ENCODE peak calls at places on chromosomes 7 and 10, in seven cellular contexts. One of them, this sample, is unnamed.

GRCh38 chr10:122637371-122637770 is 62.3 kb downstream of the C10orf120 start:
- DNase-seq in esophagus muscularis mucosa: no peak
- DNase-seq in GM12878: no peak
- DNase-seq in spleen: no peak
- DNase-seq in upper lobe of left lung: peak; percentile 10
- DNase-seq in HCT116: no peak
- DNase-seq in breast epithelium: peak; percentile 34
- DNase-seq in this sample: no peak

GRCh38 chr7:131803861-131804260 is 247.4 kb upstream of the PODXL start:
- DNase-seq in esophagus muscularis mucosa: no peak
- DNase-seq in GM12878: no peak
- DNase-seq in spleen: no peak
- DNase-seq in upper lobe of left lung: no peak
- DNase-seq in HCT116: no peak
- DNase-seq in breast epithelium: no peak
- DNase-seq in this sample: no peak

GRCh38 chr7:100577507-100577906 is 3.8 kb upstream of the SAP25 start:
- DNase-seq in esophagus muscularis mucosa: no peak
- DNase-seq in GM12878: no peak
- DNase-seq in spleen: peak; percentile 76
- DNase-seq in upper lobe of left lung: no peak
- DNase-seq in HCT116: no peak
- DNase-seq in breast epithelium: no peak
- DNase-seq in this sample: no peak

GRCh38 chr10:71893258-71893815 is 42.3 kb upstream of the PSAP start:
- DNase-seq in esophagus muscularis mucosa: no peak
- DNase-seq in GM12878: no peak
- DNase-seq in spleen: peak; percentile 54
- DNase-seq in upper lobe of left lung: no peak
- DNase-seq in HCT116: no peak
- DNase-seq in breast epithelium: no peak
- DNase-seq in this sample: no peak

GRCh38 chr7:92872701-92873100 is 36.3 kb upstream of the CDK6 start:
- DNase-seq in esophagus muscularis mucosa: no peak
- DNase-seq in GM12878: no peak
- DNase-seq in spleen: no peak
- DNase-seq in upper lobe of left lung: no peak
- DNase-seq in HCT116: no peak
- DNase-seq in breast epithelium: no peak
- DNase-seq in this sample: no peak

GRCh38 chr7:5872326-5872725 is 8.3 kb upstream of the OCM start:
- DNase-seq in esophagus muscularis mucosa: no peak
- DNase-seq in GM12878: no peak
- DNase-seq in spleen: no peak
- DNase-seq in upper lobe of left lung: no peak
- DNase-seq in HCT116: no peak
- DNase-seq in breast epithelium: no peak
- DNase-seq in this sample: no peak

GRCh38 chr7:106392565-106392964 is 107.8 kb upstream of the NAMPT start:
- DNase-seq in esophagus muscularis mucosa: no peak
- DNase-seq in GM12878: no peak
- DNase-seq in spleen: no peak
- DNase-seq in upper lobe of left lung: no peak
- DNase-seq in HCT116: no peak
- DNase-seq in breast epithelium: no peak
- DNase-seq in this sample: no peak

GRCh38 chr10:121813211-121813812 is 114.5 kb downstream of the ATE1 start:
- DNase-seq in esophagus muscularis mucosa: no peak
- DNase-seq in GM12878: no peak
- DNase-seq in spleen: no peak
- DNase-seq in upper lobe of left lung: no peak
- DNase-seq in HCT116: no peak
- DNase-seq in breast epithelium: no peak
- DNase-seq in this sample: no peak

GRCh38 chr10:67077376-67077775 is 151.5 kb downstream of the LRRTM3 start:
- DNase-seq in esophagus muscularis mucosa: no peak
- DNase-seq in GM12878: no peak
- DNase-seq in spleen: no peak
- DNase-seq in upper lobe of left lung: no peak
- DNase-seq in HCT116: no peak
- DNase-seq in breast epithelium: no peak
- DNase-seq in this sample: no peak

GRCh38 chr7:132915652-132916051 is 166.2 kb downstream of the CHCHD3 start:
- DNase-seq in esophagus muscularis mucosa: no peak
- DNase-seq in GM12878: no peak
- DNase-seq in spleen: no peak
- DNase-seq in upper lobe of left lung: no peak
- DNase-seq in HCT116: no peak
- DNase-seq in breast epithelium: no peak
- DNase-seq in this sample: no peak

GRCh38 chr7:143975617-143976016 is 21.0 kb downstream of the OR2F1 start:
- DNase-seq in esophagus muscularis mucosa: no peak
- DNase-seq in GM12878: no peak
- DNase-seq in spleen: no peak
- DNase-seq in upper lobe of left lung: no peak
- DNase-seq in HCT116: peak; percentile 29
- DNase-seq in breast epithelium: no peak
- DNase-seq in this sample: no peak

GRCh38 chr10:17062009-17062408 is 67.6 kb downstream of the CUBN start:
- DNase-seq in esophagus muscularis mucosa: no peak
- DNase-seq in GM12878: no peak
- DNase-seq in spleen: no peak
- DNase-seq in upper lobe of left lung: no peak
- DNase-seq in HCT116: peak; percentile 50
- DNase-seq in breast epithelium: no peak
- DNase-seq in this sample: no peak

GRCh38 chr7:105448181-105448580 is 59.5 kb upstream of the SRPK2 start:
- DNase-seq in esophagus muscularis mucosa: no peak
- DNase-seq in GM12878: peak; percentile 21
- DNase-seq in spleen: no peak
- DNase-seq in upper lobe of left lung: no peak
- DNase-seq in HCT116: no peak
- DNase-seq in breast epithelium: no peak
- DNase-seq in this sample: no peak

GRCh38 chr7:29764227-29764626 is 42.1 kb upstream of the WIPF3 start:
- DNase-seq in esophagus muscularis mucosa: no peak
- DNase-seq in GM12878: no peak
- DNase-seq in spleen: no peak
- DNase-seq in upper lobe of left lung: no peak
- DNase-seq in HCT116: no peak
- DNase-seq in breast epithelium: no peak
- DNase-seq in this sample: peak; percentile 17

GRCh38 chr10:129837909-129838582 is 126.0 kb downstream of the EBF3 start:
- DNase-seq in esophagus muscularis mucosa: no peak
- DNase-seq in GM12878: no peak
- DNase-seq in spleen: no peak
- DNase-seq in upper lobe of left lung: no peak
- DNase-seq in HCT116: no peak
- DNase-seq in breast epithelium: no peak
- DNase-seq in this sample: no peak

GRCh38 chr10:117804470-117805011 is 242.2 kb downstream of the RAB11FIP2 start:
- DNase-seq in esophagus muscularis mucosa: no peak
- DNase-seq in GM12878: peak; percentile 19
- DNase-seq in spleen: no peak
- DNase-seq in upper lobe of left lung: peak; percentile 66
- DNase-seq in HCT116: no peak
- DNase-seq in breast epithelium: no peak
- DNase-seq in this sample: no peak

GRCh38 chr7:8190121-8190895 is 71.7 kb downstream of the ICA1 start:
- DNase-seq in esophagus muscularis mucosa: no peak
- DNase-seq in GM12878: peak; percentile 77
- DNase-seq in spleen: no peak
- DNase-seq in upper lobe of left lung: peak; percentile 43
- DNase-seq in HCT116: peak; percentile 26
- DNase-seq in breast epithelium: no peak
- DNase-seq in this sample: peak; percentile 59

GRCh38 chr10:5094265-5095205 is at the start of gene AKR1C3:
- DNase-seq in esophagus muscularis mucosa: no peak
- DNase-seq in GM12878: no peak
- DNase-seq in spleen: no peak
- DNase-seq in upper lobe of left lung: no peak
- DNase-seq in HCT116: peak; percentile 51
- DNase-seq in breast epithelium: no peak
- DNase-seq in this sample: no peak

GRCh38 chr7:74269757-74270277 is 15.6 kb upstream of the RFC2 start:
- DNase-seq in esophagus muscularis mucosa: no peak
- DNase-seq in GM12878: peak; percentile 74
- DNase-seq in spleen: peak; percentile 85
- DNase-seq in upper lobe of left lung: peak; percentile 53
- DNase-seq in HCT116: peak; percentile 76
- DNase-seq in breast epithelium: no peak
- DNase-seq in this sample: peak; percentile 79

GRCh38 chr10:79209831-79210230 is 137.4 kb upstream of the PPIF start:
- DNase-seq in esophagus muscularis mucosa: no peak
- DNase-seq in GM12878: no peak
- DNase-seq in spleen: no peak
- DNase-seq in upper lobe of left lung: no peak
- DNase-seq in HCT116: no peak
- DNase-seq in breast epithelium: no peak
- DNase-seq in this sample: no peak

GRCh38 chr7:44400033-44400511 is 74.7 kb upstream of the CAMK2B start:
- DNase-seq in esophagus muscularis mucosa: peak; percentile 50
- DNase-seq in GM12878: no peak
- DNase-seq in spleen: no peak
- DNase-seq in upper lobe of left lung: no peak
- DNase-seq in HCT116: no peak
- DNase-seq in breast epithelium: no peak
- DNase-seq in this sample: no peak

DNA sequence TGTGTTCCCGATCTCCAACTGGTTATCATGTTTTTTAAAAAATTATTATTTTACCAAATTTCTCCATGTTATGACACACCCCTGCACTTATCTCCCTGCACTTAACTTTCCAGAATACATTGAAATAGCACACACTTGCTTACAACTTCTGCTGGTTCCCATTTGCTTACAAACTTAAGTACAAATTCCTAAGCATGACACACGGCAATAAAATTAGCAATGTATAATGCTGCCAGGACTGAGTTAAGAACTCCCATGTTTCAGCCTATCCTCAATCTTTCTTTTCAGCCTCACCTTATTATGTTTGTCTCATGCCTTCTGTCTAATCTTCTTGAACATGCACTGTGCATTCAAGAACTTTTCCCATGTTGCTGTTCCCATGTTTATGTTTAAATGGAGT is 40.8 kb downstream of the PRPS1L1 start:
- DNase-seq in esophagus muscularis mucosa: no peak
- DNase-seq in GM12878: no peak
- DNase-seq in spleen: no peak
- DNase-seq in upper lobe of left lung: no peak
- DNase-seq in HCT116: no peak
- DNase-seq in breast epithelium: no peak
- DNase-seq in this sample: no peak
- H3K27ac ChIP-seq in esophagus muscularis mucosa: no peak overlapping the region
- H3K27ac ChIP-seq in GM12878: no peak overlapping the region
- H3K27ac ChIP-seq in spleen: no peak overlapping the region
- H3K27ac ChIP-seq in upper lobe of left lung: no peak overlapping the region
- H3K27ac ChIP-seq in HCT116: no peak overlapping the region
- H3K27ac ChIP-seq in breast epithelium: no peak overlapping the region
- H3K27ac ChIP-seq in this sample: peak overlapping the region; percentile 77

GRCh38 chr7:150994141-150994837 is 3.5 kb downstream of the NOS3 start:
- DNase-seq in esophagus muscularis mucosa: no peak
- DNase-seq in GM12878: no peak
- DNase-seq in spleen: peak; percentile 88
- DNase-seq in upper lobe of left lung: peak; percentile 54
- DNase-seq in HCT116: no peak
- DNase-seq in breast epithelium: no peak
- DNase-seq in this sample: no peak
- TF ChIP-seq POLR2AphosphoS5 in esophagus muscularis mucosa: peak; percentile 38
- TF ChIP-seq POLR2AphosphoS5 in GM12878: no peak
- TF ChIP-seq POLR2AphosphoS5 in spleen: peak; percentile 83
- TF ChIP-seq POLR2AphosphoS5 in upper lobe of left lung: peak; percentile 86
- TF ChIP-seq POLR2AphosphoS5 in HCT116: no peak
- TF ChIP-seq POLR2AphosphoS5 in breast epithelium: no peak
- TF ChIP-seq POLR2AphosphoS5 in this sample: no peak

DNA sequence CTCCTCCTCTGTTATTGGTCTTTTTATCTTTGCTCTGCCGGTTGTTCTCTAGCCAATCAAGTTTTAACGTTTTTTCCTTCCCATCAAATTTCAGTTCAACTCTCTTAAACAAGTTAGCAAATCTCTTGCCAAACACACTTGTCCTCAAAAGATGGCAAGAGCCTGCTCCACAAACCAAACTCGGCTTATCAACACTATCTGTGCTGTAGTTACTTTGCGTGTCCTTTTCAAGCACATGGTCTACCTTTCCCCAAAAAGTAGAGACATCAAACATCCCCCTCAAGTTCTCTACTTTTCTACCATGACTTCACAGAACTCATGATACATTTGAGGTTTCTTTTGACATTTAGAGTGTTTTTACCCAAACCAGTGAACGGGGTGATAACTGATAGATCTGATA is 71.2 kb downstream of the OSBPL3 start:
- DNase-seq in esophagus muscularis mucosa: no peak
- DNase-seq in GM12878: no peak
- DNase-seq in spleen: no peak
- DNase-seq in upper lobe of left lung: no peak
- DNase-seq in HCT116: no peak
- DNase-seq in breast epithelium: no peak
- DNase-seq in this sample: no peak
- H3K4me1 ChIP-seq in esophagus muscularis mucosa: no peaks in the 10 kb centered on the region
- H3K4me1 ChIP-seq in GM12878: peaks cover 65% of the 10 kb centered on the region
- H3K4me1 ChIP-seq in spleen: peaks cover 55% of the 10 kb centered on the region
- H3K4me1 ChIP-seq in upper lobe of left lung: peaks cover 3% of the 10 kb centered on the region
- H3K4me1 ChIP-seq in HCT116: peaks cover 93% of the 10 kb centered on the region
- H3K4me1 ChIP-seq in breast epithelium: no peaks in the 10 kb centered on the region
- H3K4me1 ChIP-seq in this sample: no peaks in the 10 kb centered on the region

GRCh38 chr10:59706851-59707797 is 2.5 kb downstream of the SLC16A9 start:
- DNase-seq in esophagus muscularis mucosa: no peak
- DNase-seq in GM12878: no peak
- DNase-seq in spleen: no peak
- DNase-seq in upper lobe of left lung: no peak
- DNase-seq in HCT116: no peak
- DNase-seq in breast epithelium: no peak
- DNase-seq in this sample: no peak

GRCh38 chr10:59708816-59709471 is 706 bp downstream of the SLC16A9 start:
- DNase-seq in esophagus muscularis mucosa: no peak
- DNase-seq in GM12878: no peak
- DNase-seq in spleen: peak; percentile 80
- DNase-seq in upper lobe of left lung: peak; percentile 39
- DNase-seq in HCT116: no peak
- DNase-seq in breast epithelium: no peak
- DNase-seq in this sample: peak; percentile 49

GRCh38 chr10:59702347-59702746 is 7.3 kb downstream of the SLC16A9 start:
- DNase-seq in esophagus muscularis mucosa: no peak
- DNase-seq in GM12878: no peak
- DNase-seq in spleen: no peak
- DNase-seq in upper lobe of left lung: no peak
- DNase-seq in HCT116: no peak
- DNase-seq in breast epithelium: no peak
- DNase-seq in this sample: no peak

GRCh38 chr10:59700709-59701108 is 8.9 kb downstream of the SLC16A9 start:
- DNase-seq in esophagus muscularis mucosa: no peak
- DNase-seq in GM12878: no peak
- DNase-seq in spleen: no peak
- DNase-seq in upper lobe of left lung: no peak
- DNase-seq in HCT116: no peak
- DNase-seq in breast epithelium: no peak
- DNase-seq in this sample: no peak

DNA sequence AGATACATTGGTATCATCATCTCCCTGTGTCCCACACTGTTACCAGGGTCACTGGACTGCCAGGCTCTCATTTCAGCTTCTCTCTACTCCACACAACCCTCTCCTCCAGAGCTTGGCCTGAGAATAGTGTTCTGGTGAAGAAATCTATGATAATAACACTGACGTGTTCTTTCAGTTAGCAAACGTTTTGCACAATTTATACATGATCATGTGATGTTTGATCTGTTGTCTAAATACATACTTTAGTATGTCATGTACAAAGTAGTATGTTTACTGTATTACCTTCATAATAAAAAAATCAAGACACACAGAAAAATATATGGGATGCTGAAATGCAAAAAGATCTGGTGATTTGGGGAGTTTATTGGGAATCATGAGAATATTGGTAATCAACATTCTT is 5.0 kb downstream of the SLC16A9 start:
- DNase-seq in esophagus muscularis mucosa: no peak
- DNase-seq in GM12878: no peak
- DNase-seq in spleen: no peak
- DNase-seq in upper lobe of left lung: no peak
- DNase-seq in HCT116: no peak
- DNase-seq in breast epithelium: no peak
- DNase-seq in this sample: no peak
- H3K27ac ChIP-seq in esophagus muscularis mucosa: no peak overlapping the region
- H3K27ac ChIP-seq in GM12878: no peak overlapping the region
- H3K27ac ChIP-seq in spleen: no peak overlapping the region
- H3K27ac ChIP-seq in upper lobe of left lung: no peak overlapping the region
- H3K27ac ChIP-seq in HCT116: no peak overlapping the region
- H3K27ac ChIP-seq in breast epithelium: no peak overlapping the region
- H3K27ac ChIP-seq in this sample: no peak overlapping the region